ENCODE peak calls at places on chromosomes 13 and 19, in four cellular contexts. J, Y, F and P are unnamed samples. For H3K4me1, the result is how much of the 10 kb centered on the place peaks cover.

GRCh38 chr13:60329221-60329983 is 67.6 kb upstream of the TDRD3 start:
- DNase-seq in J (peak), Y (peak), F (peak), P (peak)

GRCh38 chr13:46593403-46593802 is 40.4 kb downstream of the LRCH1 start:
- DNase-seq in J (no peak), Y (no peak), F (no peak), P (no peak)

GRCh38 chr19:38386968-38387549 is 775 bp downstream of the GGN start:
- DNase-seq in J (peak), Y (no peak), F (no peak), P (no peak)

GRCh38 chr19:2375341-2376121 is 15.5 kb downstream of the TMPRSS9 start:
- DNase-seq in J (no peak), Y (no peak), F (no peak), P (no peak)

GRCh38 chr19:50522881-50523280 is 9.2 kb upstream of the ASPDH start:
- DNase-seq in J (no peak), Y (no peak), F (no peak), P (no peak)

GRCh38 chr19:28883241-28883693 is 329.7 kb downstream of the UQCRFS1 start:
- DNase-seq in J (no peak), Y (no peak), F (no peak), P (no peak)

GRCh38 chr19:46862504-46862835 is 1.7 kb downstream of the ARHGAP35 start:
- DNase-seq in J (peak), Y (no peak), F (no peak), P (no peak)

GRCh38 chr19:10842788-10843187 is 5.4 kb upstream of the C19orf38 start:
- DNase-seq in J (peak), Y (no peak), F (no peak), P (no peak)

GRCh38 chr19:47742636-47743035 is 2.7 kb upstream of the NOP53 start:
- DNase-seq in J (no peak), Y (no peak), F (no peak), P (no peak)

GRCh38 chr13:30752201-30752797 is 17.0 kb downstream of the ALOX5AP start:
- DNase-seq in J (no peak), Y (no peak), F (no peak), P (no peak)

GRCh38 chr13:45851171-45851889 is at the start of gene SIAH3:
- DNase-seq in J (no peak), Y (no peak), F (no peak), P (no peak)

GRCh38 chr13:62875118-62875640 is 1459.5 kb upstream of the PCDH20 start:
- DNase-seq in J (no peak), Y (no peak), F (no peak), P (no peak)

GRCh38 chr13:97028441-97029299 is 34.4 kb upstream of the OXGR1 start:
- DNase-seq in J (peak), Y (peak), F (peak), P (peak)

GRCh38 chr13:97385146-97385545 is 48.8 kb upstream of the RAP2A start:
- DNase-seq in J (no peak), Y (no peak), F (no peak), P (no peak)

GRCh38 chr13:47832458-47832972 is 168.6 kb downstream of the SUCLA2 start:
- DNase-seq in J (no peak), Y (no peak), F (no peak), P (no peak)

GRCh38 chr13:51958217-51958547 is 53.1 kb downstream of the ATP7B start:
- DNase-seq in J (no peak), Y (no peak), F (no peak), P (no peak)

GRCh38 chr19:40407714-40408600 is 5.2 kb downstream of the PRX start:
- DNase-seq in J (peak), Y (no peak), F (no peak), P (no peak)

GRCh38 chr13:62483774-62484173 is 1068.1 kb upstream of the PCDH20 start:
- DNase-seq in J (no peak), Y (no peak), F (no peak), P (no peak)

GRCh38 chr19:15378529-15379082 is 981 bp downstream of the AKAP8 start:
- DNase-seq in J (peak), Y (no peak), F (peak), P (no peak)

GRCh38 chr19:18672606-18673337 is 10.7 kb upstream of the CRTC1 start:
- DNase-seq in J (no peak), Y (no peak), F (no peak), P (no peak)

GRCh38 chr13:45540864-45541263 is 74.7 kb downstream of the ERICH6B start:
- DNase-seq in J (no peak), Y (no peak), F (no peak), P (no peak)

GRCh38 chr13:43652751-43653150 is 134.0 kb downstream of the ENOX1 start:
- DNase-seq in J (no peak), Y (no peak), F (no peak), P (no peak)

GRCh38 chr19:47351545-47351944 is 2.4 kb downstream of the DHX34 start:
- DNase-seq in J (no peak), Y (peak), F (peak), P (no peak)

GRCh38 chr13:82654143-82654542 is 1228.1 kb downstream of the SLITRK1 start:
- DNase-seq in J (no peak), Y (no peak), F (no peak), P (no peak)

GRCh38 chr19:2081873-2082810 is 14.0 kb downstream of the MOB3A start:
- DNase-seq in J (no peak), Y (no peak), F (no peak), P (no peak)

GRCh38 chr13:71879129-71879535 is 12.1 kb upstream of the DACH1 start:
- DNase-seq in J (no peak), Y (peak), F (peak), P (peak)

GRCh38 chr13:20431080-20431479 is 94.6 kb downstream of the CRYL1 start:
- DNase-seq in J (no peak), Y (no peak), F (no peak), P (no peak)

GRCh38 chr13:38872693-38873092 is 117.9 kb downstream of the STOML3 start:
- DNase-seq in J (peak), Y (peak), F (peak), P (peak)

GRCh38 chr13:22235950-22236290 is 565.0 kb downstream of the FGF9 start:
- DNase-seq in J (no peak), Y (no peak), F (no peak), P (no peak)

GRCh38 chr13:60334310-60334709 is 62.7 kb upstream of the TDRD3 start:
- DNase-seq in J (no peak), Y (no peak), F (no peak), P (no peak)

GRCh38 chr13:113151745-113152707 is 6.4 kb upstream of the PROZ start:
- DNase-seq in J (no peak), Y (no peak), F (no peak), P (no peak)

GRCh38 chr19:11092181-11092538 is 2.9 kb downstream of the LDLR start:
- DNase-seq in J (no peak), Y (peak), F (peak), P (no peak)

GRCh38 chr13:72932250-72932649 is 126.6 kb upstream of the KLF5 start:
- DNase-seq in J (no peak), Y (no peak), F (no peak), P (no peak)

GRCh38 chr13:92355213-92355612 is 871.4 kb upstream of the GPC6 start:
- DNase-seq in J (peak), Y (no peak), F (peak), P (no peak)

GRCh38 chr19:46040952-46041500 is at the start of gene IGFL4:
- DNase-seq in J (peak), Y (no peak), F (no peak), P (no peak)

GRCh38 chr19:42175952-42176648 is 41.4 kb downstream of the DEDD2 start:
- DNase-seq in J (no peak), Y (no peak), F (no peak), P (no peak)

DNA sequence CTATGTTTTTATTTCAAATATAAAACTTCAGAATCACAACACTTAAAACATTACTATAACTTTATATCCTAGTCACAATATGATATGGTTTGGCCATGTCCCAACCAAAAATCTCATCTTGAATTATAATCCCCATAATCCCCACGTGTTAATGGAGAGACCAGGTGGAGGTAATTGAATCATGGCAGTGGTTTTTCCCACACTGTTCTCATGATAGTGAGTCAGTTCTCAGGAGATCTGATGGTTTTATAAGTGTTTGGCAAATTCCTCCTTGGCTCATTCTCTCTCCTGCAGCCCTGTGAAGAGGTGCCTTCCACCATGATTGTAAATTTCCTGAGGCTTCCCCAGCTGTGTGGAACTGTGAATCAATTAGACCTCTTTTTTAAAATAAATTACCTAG is 307.6 kb downstream of the SPRY2 start:
- DNase-seq in J (no peak), Y (no peak), F (no peak), P (no peak)
- TF ChIP-seq TCF7L2 in J (no peak), Y (no peak), F (no peak), P (no peak)

GRCh38 chr19:43444531-43445340 is 20.7 kb downstream of the LYPD3 start:
- DNase-seq in J (no peak), Y (no peak), F (no peak), P (no peak)
- H3K4me1 ChIP-seq in J (under half), Y (under half), F (under half), P (under half)

GRCh38 chr19:44544031-44544430 is 14.6 kb upstream of the CEACAM20 start:
- DNase-seq in J (no peak), Y (no peak), F (no peak), P (no peak)

GRCh38 chr19:44551850-44552249 is 22.4 kb upstream of the CEACAM20 start:
- DNase-seq in J (no peak), Y (no peak), F (no peak), P (no peak)

GRCh38 chr19:44552324-44552723 is 22.8 kb upstream of the CEACAM20 start:
- DNase-seq in J (peak), Y (peak), F (peak), P (no peak)

GRCh38 chr19:44549507-44549906 is 20.0 kb upstream of the CEACAM20 start:
- DNase-seq in J (no peak), Y (no peak), F (no peak), P (no peak)

GRCh38 chr19:44548736-44549135 is 19.3 kb upstream of the CEACAM20 start:
- DNase-seq in J (no peak), Y (no peak), F (no peak), P (no peak)
- TF ChIP-seq TCF7L2 in J (no peak), Y (no peak), F (no peak), P (no peak)

GRCh38 chr13:65034266-65034665 is 2195.9 kb downstream of the PCDH9 start:
- DNase-seq in J (no peak), Y (no peak), F (no peak), P (no peak)
- H3K4me1 ChIP-seq in J (under half), Y (under half), F (under half), P (under half)